ENCODE peak calls at places on chromosomes 5 and 9, in six cellular contexts. D is GM23338, T is mammary epithelial cell, P is SK-N-MC, H is PC-3, W is GM23248. M is an unnamed sample.

GRCh38 chr9:78400496-78400895 is 103.6 kb downstream of the PSAT1 start:
- DNase-seq in D (no peak), T (no peak), P (no peak), H (no peak), W (no peak), M (no peak)

GRCh38 chr5:109550077-109550476 is 139.7 kb upstream of the MAN2A1 start:
- DNase-seq in D (no peak), T (no peak), P (no peak), H (peak; percentile 50), W (no peak), M (no peak)

GRCh38 chr5:71743135-71743534 is 24.1 kb downstream of the CARTPT start:
- DNase-seq in D (no peak), T (no peak), P (no peak), H (no peak), W (no peak), M (no peak)

GRCh38 chr5:66174338-66174737 is 30.2 kb downstream of the SREK1 start:
- DNase-seq in D (peak; percentile 28), T (no peak), P (no peak), H (peak; percentile 21), W (peak; percentile 59), M (no peak)

GRCh38 chr5:150061538-150061995 is 24.8 kb downstream of the CSF1R start:
- DNase-seq in D (no peak), T (no peak), P (no peak), H (no peak), W (no peak), M (no peak)

GRCh38 chr9:33794560-33794959 is 801 bp upstream of the PRSS3 start:
- DNase-seq in D (no peak), T (peak; percentile 64), P (no peak), H (peak; percentile 54), W (no peak), M (no peak)

GRCh38 chr9:134293576-134294227 is 32.6 kb upstream of the RXRA start:
- DNase-seq in D (no peak), T (no peak), P (peak; percentile 20), H (no peak), W (peak; percentile 60), M (no peak)

GRCh38 chr5:116787570-116787969 is 212.9 kb upstream of the SEMA6A start:
- DNase-seq in D (no peak), T (no peak), P (no peak), H (no peak), W (no peak), M (no peak)

GRCh38 chr5:52898961-52899680 is 90.0 kb upstream of the ITGA2 start:
- DNase-seq in D (no peak), T (no peak), P (no peak), H (no peak), W (no peak), M (no peak)

GRCh38 chr5:56534102-56534501 is 281.2 kb upstream of the MAP3K1 start:
- DNase-seq in D (no peak), T (peak; percentile 78), P (no peak), H (peak; percentile 58), W (peak; percentile 8), M (no peak)

GRCh38 chr5:83401122-83401620 is 70.4 kb upstream of the VCAN start:
- DNase-seq in D (peak; percentile 16), T (no peak), P (no peak), H (no peak), W (peak; percentile 6), M (no peak)

DNA sequence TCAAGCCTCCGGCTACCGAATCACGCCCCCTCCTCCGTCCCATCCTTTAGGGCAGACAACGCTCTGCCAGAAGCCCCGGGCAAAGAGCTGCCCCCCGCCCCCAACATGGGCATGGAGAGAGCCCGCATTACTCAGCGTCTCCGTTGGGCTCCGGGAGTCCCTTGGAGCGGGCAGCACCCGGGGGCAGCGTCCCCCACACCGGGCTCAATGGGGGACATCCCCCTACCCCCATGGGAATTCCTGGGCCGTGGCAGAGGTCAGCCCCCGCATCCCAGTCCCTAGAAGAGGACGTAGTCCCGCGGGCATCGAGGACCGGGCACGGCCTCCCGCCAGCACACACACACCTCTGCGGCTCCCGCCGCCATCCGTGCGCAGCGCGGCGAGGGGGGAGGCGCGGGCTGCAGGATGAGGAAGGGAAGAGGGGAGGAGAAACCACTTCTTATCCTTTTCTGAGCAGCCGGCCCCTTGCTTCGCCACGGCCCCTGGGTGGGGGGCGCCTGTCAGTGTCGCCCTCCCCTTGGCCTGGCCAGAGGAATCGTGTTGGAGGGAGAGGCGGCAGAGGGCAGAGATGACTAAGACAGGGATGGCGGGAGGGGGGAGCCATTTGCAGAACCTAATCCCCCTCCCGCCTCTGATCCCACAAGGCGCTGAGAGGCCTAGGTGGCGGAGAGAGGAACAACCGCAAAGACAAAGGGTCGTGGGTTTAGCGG is 818 bp downstream of the DNM1 start:
- DNase-seq in D (peak; percentile 74), T (peak; percentile 8), P (no peak), H (peak; percentile 28), W (peak; percentile 71), M (no peak)
- H3K4me3 ChIP-seq in D (peak overlapping the region; percentile 90), T (peak overlapping the region; percentile 18), P (peak overlapping the region; percentile 87), H (peak overlapping the region; percentile 81), W (peak overlapping the region; percentile 75), M (peak overlapping the region; percentile 61)

DNA sequence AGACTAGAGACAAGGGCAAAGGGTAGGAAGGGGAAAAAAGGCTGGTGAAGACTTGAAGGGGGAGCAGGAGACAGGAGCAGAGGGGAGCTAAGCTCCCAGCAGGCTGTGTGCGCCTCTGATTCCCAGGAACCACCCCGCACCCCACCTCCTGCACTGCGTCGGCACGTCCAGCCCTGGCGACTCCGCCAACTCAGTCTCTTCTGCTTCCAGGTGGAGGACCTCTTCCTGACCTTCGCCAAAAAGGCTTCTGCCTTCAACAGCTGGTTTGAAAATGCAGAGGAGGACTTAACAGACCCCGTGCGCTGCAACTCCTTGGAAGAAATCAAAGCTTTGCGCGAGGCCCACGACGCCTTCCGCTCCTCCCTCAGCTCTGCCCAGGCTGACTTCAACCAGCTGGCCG is 30.5 kb downstream of the DYNC2I2 start:
- DNase-seq in D (no peak), T (no peak), P (no peak), H (no peak), W (no peak), M (no peak)
- H3K36me3 ChIP-seq in D (peaks cover 18% of the 10 kb centered on the region), T (peaks cover 45% of the 10 kb centered on the region), P (peaks cover 70% of the 10 kb centered on the region), H (peaks cover 8% of the 10 kb centered on the region), W (peaks cover 75% of the 10 kb centered on the region), M (no peaks in the 10 kb centered on the region)

DNA sequence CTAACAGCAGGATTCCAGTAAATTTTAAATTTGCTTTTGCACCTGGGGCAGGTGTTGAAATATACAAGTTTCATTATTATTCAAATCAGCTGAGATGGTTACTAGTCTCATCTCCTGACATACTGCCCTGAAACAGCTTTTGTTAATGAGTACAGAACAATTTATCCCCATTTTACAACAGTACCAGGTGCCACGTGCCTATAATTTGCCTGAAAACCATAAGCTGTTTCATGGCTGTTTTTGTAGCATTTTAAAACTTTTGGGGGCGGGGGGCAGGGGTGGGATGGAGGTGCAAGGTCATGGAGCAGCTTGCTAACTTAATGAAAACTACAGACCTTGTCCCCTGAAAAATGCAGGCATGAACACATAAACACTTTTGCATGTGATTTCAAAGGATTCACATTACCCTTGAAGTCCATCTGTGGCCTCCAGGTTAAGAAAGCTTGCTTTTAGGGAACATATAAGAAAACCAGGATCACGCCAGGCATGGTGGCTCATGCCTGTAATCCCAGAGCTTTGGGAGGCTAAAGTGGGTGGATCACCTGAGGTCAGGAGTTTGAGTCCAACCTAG is 42.1 kb downstream of the TIMD4 start:
- DNase-seq in D (no peak), T (no peak), P (no peak), H (no peak), W (no peak), M (no peak)
- TF ChIP-seq EZH2 in D (no peak), T (no peak), P (no peak), H (no peak), W (no peak), M (no peak)

GRCh38 chr9:97853056-97853843 is at the start of gene FOXE1:
- DNase-seq in D (peak; percentile 55), T (peak; percentile 35), P (no peak), H (no peak), W (no peak), M (no peak)

GRCh38 chr9:97855899-97856298 is 2.9 kb downstream of the FOXE1 start:
- DNase-seq in D (no peak), T (no peak), P (no peak), H (no peak), W (no peak), M (no peak)

GRCh38 chr9:97855486-97855875 is 2.5 kb downstream of the FOXE1 start:
- DNase-seq in D (peak; percentile 34), T (no peak), P (no peak), H (no peak), W (no peak), M (no peak)

GRCh38 chr9:97853844-97854695 is 1.0 kb downstream of the FOXE1 start:
- DNase-seq in D (peak; percentile 82), T (peak; percentile 57), P (no peak), H (no peak), W (peak; percentile 56), M (no peak)

GRCh38 chr9:97854696-97855485 is 1.9 kb downstream of the FOXE1 start:
- DNase-seq in D (peak; percentile 47), T (no peak), P (no peak), H (no peak), W (no peak), M (no peak)
- H3K4me3 ChIP-seq in D (peak overlapping the region; percentile 62), T (no peak overlapping the region), P (no peak overlapping the region), H (no peak overlapping the region), W (no peak overlapping the region), M (no peak overlapping the region)

M was measured in MM.1S.